ENCODE peak calls at places on chromosomes 3 and 15, in seven cellular contexts. C is iris pigment epithelial cell; L is CD8-positive, alpha-beta T cell; Q is activated CD4-positive, alpha-beta T cell treated with anti-CD3 and anti-CD28 coated beads for 24 hours; K is HuH-7; N is activated T-helper 9 cell treated with anti-CD3 and anti-CD28 coated beads, Interleukin-2, amount 50 U/mL, for 16 hours; O is naive thymus-derived CD4-positive, alpha-beta T cell. E is an unnamed sample.
A peak's percentile ranks its signal among the peaks of the same experiment; 100 is the strongest.

GRCh38 chr3:100005670-100006393 is 108.5 kb downstream of the FILIP1L start:
- DNase-seq in O (no peak), C (peak; percentile 51), L (no peak), K (no peak), N (no peak), Q (no peak), E (no peak)

GRCh38 chr3:1987983-1988382 is 110.7 kb upstream of the CNTN4 start:
- DNase-seq in O (no peak), L (no peak), C (no peak), N (no peak), K (no peak), Q (no peak), E (no peak)

GRCh38 chr3:39961404-39961693 is 151.9 kb downstream of the MYRIP start:
- DNase-seq in C (no peak), O (no peak), K (no peak), L (no peak), Q (no peak), N (no peak), E (no peak)

GRCh38 chr15:31328999-31329639 is 2.5 kb downstream of the KLF13 start:
- DNase-seq in O (no peak), C (no peak), N (no peak), K (no peak), L (peak; percentile 57), Q (no peak), E (no peak)

GRCh38 chr15:73331991-73332925 is 36.5 kb downstream of the HCN4 start:
- DNase-seq in N (no peak), C (no peak), K (no peak), Q (no peak), O (no peak), L (no peak), E (no peak)

GRCh38 chr3:121072128-121072527 is 164.1 kb downstream of the STXBP5L start:
- DNase-seq in O (no peak), N (no peak), Q (no peak), C (no peak), K (no peak), L (no peak), E (no peak)

GRCh38 chr3:155078959-155079794 is 942 bp upstream of the MME start:
- DNase-seq in C (peak; percentile 54), N (no peak), O (no peak), Q (no peak), L (no peak), K (no peak), E (no peak)

GRCh38 chr15:70765504-70766281 is 2.3 kb upstream of the UACA start:
- DNase-seq in K (no peak), Q (no peak), L (no peak), C (peak; percentile 69), O (no peak), N (no peak), E (no peak)

GRCh38 chr15:53962646-53963561 is 15.3 kb upstream of the UNC13C start:
- DNase-seq in O (no peak), L (peak; percentile 11), K (peak; percentile 4), N (no peak), Q (peak; percentile 2), C (peak; percentile 17), E (no peak)

GRCh38 chr3:100496711-100497261 is 4.4 kb downstream of the TMEM45A start:
- DNase-seq in Q (no peak), N (no peak), L (no peak), O (no peak), C (peak; percentile 82), K (no peak), E (no peak)

GRCh38 chr15:83010709-83011270 is 649 bp downstream of the C15orf40 start:
- DNase-seq in K (peak; percentile 88), Q (peak; percentile 68), L (peak; percentile 74), N (peak; percentile 59), O (peak; percentile 69), C (peak; percentile 86), E (peak; percentile 54)

GRCh38 chr3:135106445-135106844 is 311.4 kb downstream of the EPHB1 start:
- DNase-seq in O (no peak), N (no peak), K (peak; percentile 49), L (no peak), C (no peak), Q (no peak), E (no peak)

GRCh38 chr3:32321095-32321835 is 70.4 kb upstream of the CMTM7 start:
- DNase-seq in Q (no peak), L (no peak), C (no peak), K (no peak), O (peak; percentile 37), N (no peak), E (no peak)

GRCh38 chr3:4719011-4719649 is 226.0 kb downstream of the ITPR1 start:
- DNase-seq in C (no peak), L (no peak), K (no peak), Q (no peak), O (no peak), N (no peak), E (no peak)

GRCh38 chr15:44102675-44103254 is 92.3 kb downstream of the FRMD5 start:
- DNase-seq in O (no peak), Q (no peak), K (no peak), L (no peak), C (peak; percentile 99), N (no peak), E (no peak)

GRCh38 chr3:104989878-104990277 is 376.8 kb upstream of the ALCAM start:
- DNase-seq in N (no peak), O (no peak), Q (no peak), C (no peak), K (no peak), L (no peak), E (no peak)

GRCh38 chr15:62894322-62895085 is 148.0 kb upstream of the TPM1 start:
- DNase-seq in L (no peak), Q (no peak), O (no peak), C (no peak), N (no peak), K (no peak), E (no peak)

GRCh38 chr15:62099171-62099601 is 32.4 kb downstream of the C2CD4A start:
- DNase-seq in K (no peak), L (no peak), O (no peak), N (no peak), C (peak; percentile 39), Q (no peak), E (no peak)

GRCh38 chr3:155252021-155252420 is 41.5 kb downstream of the STRIT1 start:
- DNase-seq in O (no peak), L (no peak), Q (no peak), K (no peak), C (no peak), N (no peak), E (no peak)

GRCh38 chr15:28107111-28107893 is 8.2 kb upstream of the OCA2 start:
- DNase-seq in Q (no peak), C (peak; percentile 38), L (no peak), K (no peak), O (peak; percentile 31), N (no peak), E (no peak)

GRCh38 chr15:57112178-57112577 is 193.7 kb downstream of the TCF12 start:
- DNase-seq in O (no peak), Q (no peak), N (no peak), L (no peak), K (no peak), C (peak; percentile 31), E (no peak)

GRCh38 chr3:52317601-52318000 is 1.5 kb downstream of the DNAH1 start:
- DNase-seq in Q (peak; percentile 63), O (peak; percentile 74), N (peak; percentile 55), L (peak; percentile 77), C (peak; percentile 48), K (no peak), E (peak; percentile 34)

GRCh38 chr3:146834917-146835316 is 229.8 kb upstream of the PLSCR5 start:
- DNase-seq in K (no peak), N (no peak), C (no peak), Q (no peak), L (no peak), O (no peak), E (no peak)

GRCh38 chr3:128011140-128011539 is 41.1 kb upstream of the SEC61A1 start:
- DNase-seq in Q (peak; percentile 4), N (no peak), C (peak; percentile 31), O (no peak), K (peak; percentile 67), L (no peak), E (no peak)

GRCh38 chr3:182738583-182739514 is 54.5 kb upstream of the ATP11B start:
- DNase-seq in C (peak; percentile 11), K (no peak), Q (no peak), O (no peak), L (no peak), N (no peak), E (no peak)

GRCh38 chr3:114333180-114333922 is 39.5 kb downstream of the TIGIT start:
- DNase-seq in Q (no peak), L (no peak), K (no peak), C (no peak), N (no peak), O (no peak), E (no peak)

GRCh38 chr3:133360476-133360875 is 39.4 kb upstream of the BFSP2 start:
- DNase-seq in C (no peak), K (no peak), L (no peak), O (no peak), N (no peak), Q (no peak), E (no peak)

GRCh38 chr15:58758141-58758540 is 8.6 kb upstream of the ADAM10 start:
- DNase-seq in O (no peak), Q (no peak), K (no peak), C (peak; percentile 44), L (no peak), N (no peak), E (no peak)

GRCh38 chr3:98900265-98901031 is 1.0 kb downstream of the DCBLD2 start:
- DNase-seq in O (peak; percentile 12), Q (no peak), L (no peak), C (no peak), N (peak; percentile 1), K (no peak), E (no peak)

GRCh38 chr3:5791558-5791957 is 604.1 kb downstream of the EDEM1 start:
- DNase-seq in N (no peak), Q (no peak), K (no peak), O (no peak), C (peak; percentile 35), L (no peak), E (no peak)

GRCh38 chr3:137854498-137855285 is 90.6 kb downstream of the SOX14 start:
- DNase-seq in N (no peak), K (no peak), Q (no peak), C (no peak), L (no peak), O (no peak), E (no peak)

GRCh38 chr3:26825454-26825853 is 202.9 kb downstream of the LRRC3B start:
- DNase-seq in O (no peak), N (no peak), Q (no peak), C (no peak), K (no peak), L (no peak), E (no peak)

GRCh38 chr3:169573129-169573528 is 90.4 kb downstream of the MECOM start:
- DNase-seq in N (no peak), O (no peak), C (no peak), K (no peak), L (no peak), Q (no peak), E (no peak)

GRCh38 chr3:194814878-194815357 is 129.2 kb downstream of the FAM43A start:
- DNase-seq in N (no peak), O (no peak), L (no peak), K (no peak), Q (no peak), C (no peak), E (no peak)

GRCh38 chr15:28917791-28918140 is 32.0 kb downstream of the APBA2 start:
- DNase-seq in O (no peak), L (no peak), K (no peak), Q (no peak), C (no peak), N (no peak), E (no peak)

GRCh38 chr15:99702895-99703602 is 30.2 kb downstream of the LYSMD4 start:
- DNase-seq in L (no peak), C (peak; percentile 56), N (no peak), Q (no peak), K (no peak), O (peak; percentile 13), E (no peak)

GRCh38 chr3:197427013-197427412 is 128.6 kb upstream of the DLG1 start:
- DNase-seq in K (no peak), N (no peak), Q (no peak), C (peak; percentile 81), L (no peak), O (no peak), E (no peak)

GRCh38 chr3:64355473-64355872 is 130.2 kb upstream of the PRICKLE2 start:
- DNase-seq in L (no peak), K (no peak), Q (no peak), O (peak; percentile 31), N (no peak), C (peak; percentile 76), E (no peak)

E was measured in stimulated activated CD8-positive, alpha-beta memory T cell treated with anti-CD3 and anti-CD28 coated beads, Interleukin-7, amount 100 ng/mL, for 48 hours.